ENCODE peak calls at places on chromosomes 11 and 22, in eight cellular contexts. Y is stimulated activated naive CD4-positive, alpha-beta T cell; D is type B pancreatic cell; V is NCI-H1092 treated with DMSO at 0.1 percent for 48 hours; Z is fibroblast of pulmonary artery; K is SHP77 treated with DMSO at 0.1 percent for 48 hours; L is germinal center; Q is activated CD4-positive, alpha-beta T cell treated with anti-CD3 and anti-CD28 coated beads for 4 hours. F is an unnamed sample.

GRCh38 chr11:76795285-76795935 is 12.3 kb downstream of the TSKU start:
- DNase-seq in V (no peak), Y (no peak), K (no peak), Q (no peak), D (peak; percentile 68), Z (no peak), L (no peak), F (no peak)

GRCh38 chr22:42994917-42995562 is 19.9 kb downstream of the PACSIN2 start:
- DNase-seq in Q (no peak), K (no peak), D (no peak), V (no peak), L (peak; percentile 52), Z (peak; percentile 96), Y (no peak), F (no peak)

GRCh38 chr11:108122166-108122628 is 830 bp downstream of the ACAT1 start:
- DNase-seq in V (no peak), K (no peak), Y (no peak), Q (no peak), Z (peak; percentile 40), L (no peak), D (no peak), F (no peak)

GRCh38 chr22:20083891-20084546 is 4.0 kb downstream of the DGCR8 start:
- DNase-seq in L (no peak), D (no peak), V (no peak), Q (no peak), Z (no peak), Y (no peak), K (no peak), F (no peak)

GRCh38 chr11:15333407-15333806 is 218.7 kb downstream of the INSC start:
- DNase-seq in V (no peak), Z (no peak), D (no peak), Q (no peak), Y (no peak), L (no peak), K (no peak), F (no peak)

GRCh38 chr11:9765320-9766101 is 101.6 kb downstream of the SWAP70 start:
- DNase-seq in K (peak; percentile 17), Z (peak; percentile 93), Q (no peak), V (peak; percentile 11), L (no peak), D (no peak), Y (no peak), F (peak; percentile 73)

GRCh38 chr11:34890812-34891211 is 25.4 kb downstream of the APIP start:
- DNase-seq in Q (no peak), L (no peak), K (peak; percentile 18), Z (peak; percentile 71), D (no peak), Y (peak; percentile 11), V (peak; percentile 49), F (no peak)

GRCh38 chr11:72581067-72581466 is 93.2 kb downstream of the PDE2A start:
- DNase-seq in Q (no peak), Y (no peak), K (no peak), Z (no peak), D (no peak), V (no peak), L (no peak), F (peak; percentile 18)

GRCh38 chr11:13963169-13963948 is 836 bp downstream of the SPON1 start:
- DNase-seq in Y (peak; percentile 6), L (peak; percentile 25), V (no peak), K (no peak), Q (peak; percentile 20), D (peak; percentile 69), Z (no peak), F (peak; percentile 60)

GRCh38 chr11:57776101-57776511 is 14.5 kb downstream of the CTNND1 start:
- DNase-seq in L (no peak), Q (no peak), Z (peak; percentile 67), Y (no peak), K (no peak), V (no peak), D (no peak), F (no peak)

GRCh38 chr11:12482839-12483238 is 105.5 kb downstream of the PARVA start:
- DNase-seq in K (no peak), V (no peak), Q (no peak), L (no peak), Z (no peak), D (no peak), Y (no peak), F (no peak)

GRCh38 chr11:113408887-113409286 is 21.3 kb downstream of the ANKK1 start:
- DNase-seq in Z (no peak), V (no peak), Q (no peak), K (no peak), Y (no peak), D (no peak), L (no peak), F (no peak)

GRCh38 chr22:27133951-27134664 is 476.7 kb downstream of the MIAT start:
- DNase-seq in Y (no peak), Q (no peak), D (no peak), Z (peak; percentile 82), V (no peak), K (no peak), L (no peak), F (no peak)

GRCh38 chr11:100004541-100004940 is 682.5 kb upstream of the ARHGAP42 start:
- DNase-seq in Y (no peak), L (no peak), K (no peak), Z (peak; percentile 25), V (no peak), Q (no peak), D (no peak), F (no peak)

GRCh38 chr11:6233984-6234313 is 487 bp downstream of the FHIP1B start:
- DNase-seq in D (no peak), Q (no peak), K (no peak), Y (no peak), L (no peak), Z (no peak), V (no peak), F (no peak)

GRCh38 chr11:35290876-35291275 is 128.5 kb downstream of the SLC1A2 start:
- DNase-seq in L (no peak), Q (no peak), Y (no peak), Z (no peak), D (no peak), K (no peak), V (no peak), F (no peak)

GRCh38 chr11:59008942-59009341 is 69.7 kb downstream of the GLYATL1 start:
- DNase-seq in L (no peak), Z (no peak), V (no peak), K (no peak), Y (no peak), D (no peak), Q (no peak), F (no peak)

GRCh38 chr11:2096001-2096918 is 42.9 kb downstream of the IGF2 start:
- DNase-seq in L (no peak), Q (no peak), V (no peak), D (no peak), Y (no peak), K (no peak), Z (peak; percentile 31), F (peak; percentile 50)

GRCh38 chr22:19717181-19717580 is 2.9 kb downstream of the SEPTIN5 start:
- DNase-seq in V (no peak), Y (no peak), L (no peak), K (no peak), Z (no peak), D (no peak), Q (no peak), F (no peak)

GRCh38 chr22:38422615-38423511 is 32.1 kb downstream of the KCNJ4 start:
- DNase-seq in Q (no peak), Z (no peak), Y (no peak), K (no peak), V (peak; percentile 17), D (no peak), L (no peak), F (no peak)